ENCODE peak calls at places on chromosomes 7 and 10, in eight cellular contexts. I is occipital lobe; C is Caki2; W is anterior cingulate cortex; H is NCI-H2171 treated with DMSO at 0.1 percent for 48 hours; A is HFF-Myc; V is stimulated activated CD4-positive, alpha-beta T cell treated with anti-CD3 and anti-CD28 coated beads, Interleukin-4, amount 100 ng/mL, for 24 hours; Z is activated CD4-positive, alpha-beta T cell treated with anti-CD3 and anti-CD28 coated beads for 4 hours. R is an unnamed sample.

GRCh38 chr7:97418312-97418711 is 300.8 kb downstream of the SDHAF3 start:
- DNase-seq in I (no peak), C (no peak), W (no peak), H (no peak), A (no peak), V (no peak), Z (no peak), R (no peak)

GRCh38 chr7:22594020-22594419 is 94.0 kb upstream of the STEAP1B start:
- DNase-seq in I (no peak), C (no peak), W (no peak), H (no peak), A (no peak), V (no peak), Z (no peak), R (no peak)

GRCh38 chr10:111756541-111757061 is 427.0 kb downstream of the GPAM start:
- DNase-seq in I (no peak), C (peak; percentile 27), W (no peak), H (peak; percentile 1), A (no peak), V (peak; percentile 4), Z (no peak), R (peak; percentile 56)

GRCh38 chr10:125102216-125102615 is 58.1 kb downstream of the CTBP2 start:
- DNase-seq in I (no peak), C (no peak), W (no peak), H (no peak), A (no peak), V (no peak), Z (no peak), R (no peak)

GRCh38 chr10:62233494-62234283 is 35.0 kb downstream of the RTKN2 start:
- DNase-seq in I (no peak), C (peak; percentile 33), W (no peak), H (no peak), A (no peak), V (no peak), Z (no peak), R (no peak)

GRCh38 chr10:132375116-132375794 is 21.7 kb upstream of the PWWP2B start:
- DNase-seq in I (no peak), C (no peak), W (no peak), H (no peak), A (no peak), V (no peak), Z (no peak), R (no peak)

GRCh38 chr7:770786-771185 is 43.7 kb upstream of the PRKAR1B start:
- DNase-seq in I (no peak), C (peak; percentile 91), W (no peak), H (no peak), A (no peak), V (no peak), Z (no peak), R (no peak)

GRCh38 chr10:70559861-70560260 is 42.7 kb downstream of the PRF1 start:
- DNase-seq in I (no peak), C (no peak), W (no peak), H (no peak), A (no peak), V (no peak), Z (no peak), R (no peak)

GRCh38 chr10:30080161-30080560 is 20.8 kb upstream of the JCAD start:
- DNase-seq in I (no peak), C (no peak), W (no peak), H (no peak), A (no peak), V (no peak), Z (no peak), R (no peak)

GRCh38 chr7:41679566-41679965 is 23.3 kb downstream of the INHBA start:
- DNase-seq in I (no peak), C (no peak), W (no peak), H (no peak), A (no peak), V (no peak), Z (no peak), R (no peak)

GRCh38 chr7:99127636-99128035 is 16.3 kb downstream of the SMURF1 start:
- DNase-seq in I (no peak), C (no peak), W (no peak), H (no peak), A (no peak), V (no peak), Z (no peak), R (no peak)

GRCh38 chr7:12358694-12359093 is 45.0 kb downstream of the VWDE start:
- DNase-seq in I (no peak), C (no peak), W (no peak), H (no peak), A (no peak), V (no peak), Z (no peak), R (no peak)

GRCh38 chr10:120804020-120804419 is 47.1 kb upstream of the WDR11 start:
- DNase-seq in I (no peak), C (no peak), W (no peak), H (no peak), A (no peak), V (no peak), Z (no peak), R (no peak)

GRCh38 chr10:74118794-74119193 is 31.8 kb downstream of the AP3M1 start:
- DNase-seq in I (no peak), C (peak; percentile 42), W (no peak), H (no peak), A (no peak), V (no peak), Z (no peak), R (no peak)

GRCh38 chr7:47580175-47580701 is 1.7 kb downstream of the TNS3 start:
- DNase-seq in I (no peak), C (no peak), W (no peak), H (no peak), A (no peak), V (no peak), Z (no peak), R (no peak)

GRCh38 chr7:21352540-21353387 is 75.1 kb upstream of the SP4 start:
- DNase-seq in I (no peak), C (no peak), W (no peak), H (no peak), A (no peak), V (no peak), Z (no peak), R (no peak)

GRCh38 chr7:99098824-99099498 is 44.9 kb downstream of the SMURF1 start:
- DNase-seq in I (no peak), C (peak; percentile 65), W (no peak), H (no peak), A (peak; percentile 30), V (no peak), Z (no peak), R (no peak)

GRCh38 chr10:48536226-48536500 is 68.7 kb downstream of the ARHGAP22 start:
- DNase-seq in I (no peak), C (no peak), W (no peak), H (no peak), A (no peak), V (no peak), Z (no peak), R (no peak)

GRCh38 chr10:44343836-44344235 is 41.1 kb downstream of the CXCL12 start:
- DNase-seq in I (no peak), C (no peak), W (no peak), H (no peak), A (no peak), V (no peak), Z (no peak), R (no peak)

R was measured in head of caudate nucleus.